ENCODE peak calls at places on chromosomes 4 and X, in six cellular contexts. E is AG04450; B is upper lobe of left lung; D is fibroblast of mammary gland; F is trophoblast cell; S is CD8-positive, alpha-beta memory T cell. Q is an unnamed sample.

GRCh38 chrX:42797646-42798045 is 19.7 kb upstream of the PPP1R2C start:
- DNase-seq in B (no peak), F (peak), S (no peak), D (peak), E (no peak), Q (no peak)

GRCh38 chr4:5957091-5957490 is 61.1 kb downstream of the C4orf50 start:
- DNase-seq in E (no peak), S (no peak), B (no peak), D (no peak), F (no peak), Q (no peak)

GRCh38 chr4:105415281-105415744 is 58.5 kb downstream of the PPA2 start:
- DNase-seq in S (peak), B (peak), F (no peak), D (no peak), E (no peak), Q (no peak)

GRCh38 chrX:69079278-69079677 is 86.0 kb downstream of the PJA1 start:
- DNase-seq in E (no peak), B (no peak), D (peak), F (peak), S (no peak), Q (no peak)

GRCh38 chrX:11745881-11746280 is 12.2 kb upstream of the MSL3 start:
- DNase-seq in S (no peak), D (no peak), B (no peak), F (no peak), E (no peak), Q (no peak)

GRCh38 chr4:163681208-163681821 is 186.8 kb downstream of the TMA16 start:
- DNase-seq in B (no peak), D (peak), E (no peak), S (no peak), F (peak), Q (peak)

GRCh38 chrX:120562569-120562926 is 1.8 kb upstream of the CUL4B start:
- DNase-seq in S (no peak), E (no peak), D (no peak), B (no peak), F (no peak), Q (no peak)

GRCh38 chr4:86891785-86892638 is at the start of gene C4orf36:
- DNase-seq in S (no peak), E (no peak), F (peak), B (peak), D (peak), Q (peak)

GRCh38 chr4:95371457-95372179 is 177.2 kb downstream of the UNC5C start:
- DNase-seq in D (no peak), E (no peak), B (no peak), S (no peak), F (no peak), Q (no peak)

GRCh38 chr4:47315346-47315745 is 148.2 kb downstream of the COMMD8 start:
- DNase-seq in S (no peak), E (no peak), B (no peak), F (no peak), D (peak), Q (peak)

GRCh38 chr4:65918217-65918616 is 247.9 kb upstream of the EPHA5 start:
- DNase-seq in D (no peak), E (no peak), F (no peak), B (no peak), S (no peak), Q (no peak)

GRCh38 chr4:145734576-145735329 is 54.8 kb downstream of the C4orf51 start:
- DNase-seq in S (no peak), D (peak), F (peak), B (no peak), E (peak), Q (peak)

GRCh38 chr4:60531790-60532189 is 668.3 kb upstream of the ADGRL3 start:
- DNase-seq in S (no peak), B (no peak), F (no peak), E (no peak), D (no peak), Q (no peak)

GRCh38 chr4:184318852-184319251 is 101.2 kb upstream of the ENPP6 start:
- DNase-seq in B (no peak), F (no peak), S (no peak), D (no peak), E (no peak), Q (no peak)

GRCh38 chr4:64882311-64883086 is 473.2 kb upstream of the TECRL start:
- DNase-seq in S (no peak), D (no peak), E (no peak), B (no peak), F (no peak), Q (no peak)

GRCh38 chr4:140239311-140239710 is 85.3 kb upstream of the MAML3 start:
- DNase-seq in S (no peak), B (no peak), E (no peak), D (peak), F (peak), Q (no peak)

GRCh38 chr4:139641218-139641617 is 24.4 kb upstream of the MGST2 start:
- DNase-seq in E (no peak), D (peak), B (no peak), F (no peak), S (no peak), Q (no peak)

GRCh38 chrX:108270739-108271396 is 167.4 kb downstream of the COL4A6 start:
- DNase-seq in E (no peak), D (peak), B (no peak), F (no peak), S (no peak), Q (peak)

GRCh38 chr4:168524006-168524405 is 27.2 kb downstream of the PALLD start:
- DNase-seq in F (peak), B (no peak), E (peak), D (peak), S (no peak), Q (peak)

GRCh38 chr4:48591372-48591771 is 101.3 kb downstream of the ZAR1 start:
- DNase-seq in B (no peak), D (no peak), S (no peak), F (no peak), E (no peak), Q (no peak)

GRCh38 chr4:18664051-18664450 is 642.5 kb upstream of the LCORL start:
- DNase-seq in D (no peak), B (no peak), F (no peak), E (no peak), S (no peak), Q (no peak)

GRCh38 chr4:143282170-143282760 is 54.4 kb upstream of the GAB1 start:
- DNase-seq in B (no peak), E (no peak), S (no peak), D (peak), F (peak), Q (no peak)

GRCh38 chrX:87299563-87300160 is 217.9 kb upstream of the KLHL4 start:
- DNase-seq in S (no peak), E (no peak), F (peak), D (peak), B (no peak), Q (peak)

GRCh38 chr4:145795535-145795934 is 115.6 kb downstream of the C4orf51 start:
- DNase-seq in B (no peak), E (no peak), F (no peak), S (no peak), D (no peak), Q (no peak)

GRCh38 chr4:7766661-7767345 is 172.9 kb downstream of the AFAP1 start:
- DNase-seq in B (no peak), D (no peak), F (no peak), E (no peak), S (no peak), Q (no peak)

GRCh38 chrX:84047339-84047738 is 140.7 kb downstream of the RPS6KA6 start:
- DNase-seq in B (no peak), D (no peak), E (no peak), F (no peak), S (no peak), Q (no peak)

GRCh38 chr4:67869580-67870190 is 14.1 kb downstream of the TMPRSS11D start:
- DNase-seq in D (no peak), F (no peak), B (no peak), E (no peak), S (no peak), Q (no peak)

GRCh38 chrX:121987163-121987562 is 939.8 kb downstream of the GLUD2 start:
- DNase-seq in D (peak), B (no peak), F (no peak), E (no peak), S (no peak), Q (peak)

GRCh38 chrX:19886888-19887531 is 390 bp downstream of the SH3KBP1 start:
- DNase-seq in E (no peak), B (no peak), D (no peak), F (peak), S (peak), Q (peak)

GRCh38 chr4:20592666-20593065 is 107.6 kb upstream of the PACRGL start:
- DNase-seq in E (peak), S (no peak), F (no peak), B (no peak), D (peak), Q (peak)

GRCh38 chrX:39896951-39897740 is 200.6 kb downstream of the BCOR start:
- DNase-seq in E (peak), B (no peak), S (no peak), F (peak), D (peak), Q (peak)

GRCh38 chr4:122826000-122826595 is 533 bp upstream of the FGF2 start:
- DNase-seq in B (no peak), S (no peak), E (no peak), D (peak), F (no peak), Q (no peak)

DNA sequence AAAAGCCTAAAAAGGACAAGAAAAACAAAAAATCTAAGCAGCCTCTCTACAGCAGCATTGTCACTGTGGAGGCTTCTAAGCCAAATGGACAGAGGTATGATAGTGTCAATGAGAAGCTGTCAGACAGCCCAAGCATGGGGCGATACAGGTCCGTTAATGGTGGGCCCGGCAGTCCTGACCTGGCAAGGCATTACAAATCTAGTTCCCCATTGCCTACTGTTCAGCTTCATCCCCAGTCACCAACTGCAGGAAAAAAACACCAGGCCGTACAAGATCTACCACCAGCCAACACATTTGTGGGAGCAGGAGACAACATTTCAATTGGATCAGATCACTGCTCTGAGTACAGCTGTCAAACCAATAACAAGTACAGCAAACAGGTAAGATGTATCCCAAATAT is 4.0 kb downstream of the PCDH7 start:
- DNase-seq in F (no peak), S (no peak), B (no peak), E (no peak), D (no peak), Q (no peak)
- H3K4me3 ChIP-seq in F (peak), S (no peak), B (no peak), E (peak), D (no peak), Q (peak)

GRCh38 chr4:80232707-80233370 is 33.6 kb upstream of the FGF5 start:
- DNase-seq in S (no peak), F (no peak), B (no peak), E (no peak), D (no peak), Q (no peak)

GRCh38 chr4:80229128-80229527 is 31.8 kb downstream of the PRDM8 start:
- DNase-seq in D (no peak), E (no peak), B (no peak), F (no peak), S (no peak), Q (no peak)

GRCh38 chr4:80228460-80228859 is 31.2 kb downstream of the PRDM8 start:
- DNase-seq in S (no peak), D (no peak), E (no peak), B (no peak), F (no peak), Q (no peak)

GRCh38 chr4:80231180-80231579 is 33.9 kb downstream of the PRDM8 start:
- DNase-seq in E (no peak), B (no peak), S (no peak), F (peak), D (no peak), Q (no peak)

GRCh38 chr4:80229590-80229989 is 32.3 kb downstream of the PRDM8 start:
- DNase-seq in D (no peak), B (no peak), F (no peak), E (no peak), S (no peak), Q (no peak)
- H3K4me3 ChIP-seq in D (no peak), B (no peak), F (no peak), E (no peak), S (no peak), Q (no peak)

GRCh38 chrX:131734621-131735020 is 190.7 kb downstream of the OR13H1 start:
- DNase-seq in F (peak), S (no peak), D (peak), E (no peak), B (no peak), Q (peak)
- H3K4me3 ChIP-seq in F (no peak), S (no peak), D (no peak), E (no peak), B (no peak), Q (peak)

GRCh38 chrX:37904833-37905232 is 57.5 kb upstream of the DYNLT3 start:
- DNase-seq in B (no peak), S (no peak), D (peak), E (no peak), F (no peak), Q (no peak)
- H3K4me3 ChIP-seq in B (no peak), S (no peak), D (no peak), E (no peak), F (no peak), Q (no peak)

GRCh38 chrX:136031626-136032025 is 46.4 kb downstream of the SLC9A6 start:
- DNase-seq in D (no peak), F (no peak), S (no peak), B (no peak), E (no peak), Q (no peak)
- H3K4me3 ChIP-seq in D (no peak), F (no peak), S (no peak), B (no peak), E (no peak), Q (no peak)

Q was measured in adipocyte.